ENCODE peak calls at places on chromosomes 6 and 20, in ten cellular contexts. N is aorta; D is GOT3; M is M059J; H is cerebellar cortex; E is EL; U is amniotic epithelial cell; B is Kasumi-1; W is activated CD4-positive, alpha-beta T cell treated with anti-CD3 and anti-CD28 coated beads for 36 hours; A is stimulated activated CD4-positive, alpha-beta T cell treated with anti-CD3 and anti-CD28 coated beads, Interleukin-15, amount 100 ng/mL, for 1 hour. I is an unnamed sample.

GRCh38 chr6:42159431-42160024 is 13.6 kb upstream of the GUCA1A start:
- DNase-seq in N (no peak), D (no peak), M (no peak), H (no peak), E (no peak), U (no peak), B (no peak), W (no peak), A (no peak), I (no peak)

GRCh38 chr20:63955281-63955845 is 853 bp downstream of the UCKL1 start:
- DNase-seq in N (no peak), D (peak), M (peak), H (no peak), E (peak), U (no peak), B (peak), W (peak), A (no peak), I (no peak)

GRCh38 chr6:26051683-26052310 is 35.4 kb upstream of the HFE start:
- DNase-seq in N (no peak), D (no peak), M (peak), H (no peak), E (no peak), U (no peak), B (no peak), W (no peak), A (no peak), I (no peak)

GRCh38 chr6:133705731-133706130 is 183.2 kb upstream of the TCF21 start:
- DNase-seq in N (no peak), D (no peak), M (peak), H (no peak), E (peak), U (no peak), B (no peak), W (no peak), A (no peak), I (no peak)

GRCh38 chr6:36911946-36912555 is 26.3 kb downstream of the C6orf89 start:
- DNase-seq in N (no peak), D (no peak), M (peak), H (no peak), E (no peak), U (no peak), B (peak), W (peak), A (no peak), I (no peak)

GRCh38 chr20:50610212-50610718 is 81.1 kb downstream of the RIPOR3 start:
- DNase-seq in N (no peak), D (no peak), M (no peak), H (no peak), E (no peak), U (no peak), B (peak), W (no peak), A (no peak), I (no peak)

GRCh38 chr6:115969930-115970273 is 90.8 kb downstream of the FRK start:
- DNase-seq in N (no peak), D (no peak), M (no peak), H (no peak), E (peak), U (peak), B (no peak), W (no peak), A (no peak), I (no peak)

GRCh38 chr6:44254201-44254956 is 2.9 kb downstream of the SLC35B2 start:
- DNase-seq in N (no peak), D (no peak), M (no peak), H (peak), E (peak), U (no peak), B (no peak), W (no peak), A (no peak), I (no peak)

GRCh38 chr6:64266351-64266821 is 630.8 kb downstream of the PHF3 start:
- DNase-seq in N (no peak), D (no peak), M (peak), H (no peak), E (no peak), U (no peak), B (no peak), W (no peak), A (no peak), I (no peak)

GRCh38 chr6:74280130-74280692 is 584.2 kb downstream of the CD109 start:
- DNase-seq in N (no peak), D (no peak), M (no peak), H (no peak), E (no peak), U (no peak), B (no peak), W (no peak), A (no peak), I (no peak)

GRCh38 chr6:61606500-61606899 is 679.5 kb downstream of the KHDRBS2 start:
- DNase-seq in N (no peak), D (no peak), M (no peak), H (no peak), E (no peak), U (no peak), B (no peak), W (no peak), A (no peak), I (no peak)

GRCh38 chr6:105991561-105992314 is 94.4 kb upstream of the PRDM1 start:
- DNase-seq in N (no peak), D (no peak), M (peak), H (peak), E (peak), U (no peak), B (peak), W (peak), A (no peak), I (no peak)

GRCh38 chr20:42959996-42960395 is 229.7 kb downstream of the PTPRT start:
- DNase-seq in N (no peak), D (no peak), M (no peak), H (no peak), E (no peak), U (no peak), B (no peak), W (no peak), A (no peak), I (no peak)

GRCh38 chr6:112081569-112081968 is 5.7 kb downstream of the TUBE1 start:
- DNase-seq in N (no peak), D (no peak), M (no peak), H (no peak), E (no peak), U (no peak), B (no peak), W (no peak), A (no peak), I (no peak)

GRCh38 chr6:137011406-137011805 is 33.4 kb downstream of the IL20RA start:
- DNase-seq in N (no peak), D (no peak), M (no peak), H (no peak), E (no peak), U (peak), B (no peak), W (no peak), A (no peak), I (no peak)

I was measured in NCI-H1048.